ENCODE peak calls at places on chromosomes 12 and 14, in six cellular contexts. One of them, this sample, is unnamed.

GRCh38 chr14:93759781-93760307 is 28.4 kb downstream of the PRIMA1 start:
- DNase-seq in stromal cell of bone marrow: no peak
- DNase-seq in SHP77: peak; percentile 33
- DNase-seq in Caki2: no peak
- DNase-seq in ELF-1: peak; percentile 32
- DNase-seq in natural killer cell: no peak
- DNase-seq in this sample: no peak

GRCh38 chr14:89417469-89418225 is 614 bp upstream of the FOXN3 start:
- DNase-seq in stromal cell of bone marrow: no peak
- DNase-seq in SHP77: peak; percentile 63
- DNase-seq in Caki2: peak; percentile 56
- DNase-seq in ELF-1: peak; percentile 69
- DNase-seq in natural killer cell: peak; percentile 47
- DNase-seq in this sample: peak; percentile 63

GRCh38 chr14:23008836-23009235 is 1.1 kb downstream of the C14orf93 start:
- DNase-seq in stromal cell of bone marrow: no peak
- DNase-seq in SHP77: peak; percentile 1
- DNase-seq in Caki2: no peak
- DNase-seq in ELF-1: no peak
- DNase-seq in natural killer cell: no peak
- DNase-seq in this sample: no peak

GRCh38 chr12:24854017-24854416 is 94.9 kb downstream of the BCAT1 start:
- DNase-seq in stromal cell of bone marrow: no peak
- DNase-seq in SHP77: no peak
- DNase-seq in Caki2: no peak
- DNase-seq in ELF-1: no peak
- DNase-seq in natural killer cell: no peak
- DNase-seq in this sample: no peak

GRCh38 chr14:92865674-92866073 is 57.3 kb upstream of the CHGA start:
- DNase-seq in stromal cell of bone marrow: no peak
- DNase-seq in SHP77: no peak
- DNase-seq in Caki2: no peak
- DNase-seq in ELF-1: no peak
- DNase-seq in natural killer cell: no peak
- DNase-seq in this sample: no peak

GRCh38 chr12:70365648-70366518 is at the start of gene KCNMB4:
- DNase-seq in stromal cell of bone marrow: no peak
- DNase-seq in SHP77: peak; percentile 61
- DNase-seq in Caki2: peak; percentile 81
- DNase-seq in ELF-1: peak; percentile 79
- DNase-seq in natural killer cell: peak; percentile 45
- DNase-seq in this sample: peak; percentile 76

GRCh38 chr12:53231859-53232640 is at the start of gene RARG:
- DNase-seq in stromal cell of bone marrow: no peak
- DNase-seq in SHP77: no peak
- DNase-seq in Caki2: peak; percentile 84
- DNase-seq in ELF-1: peak; percentile 57
- DNase-seq in natural killer cell: peak; percentile 51
- DNase-seq in this sample: peak; percentile 53

GRCh38 chr14:50059773-50060629 is 56.4 kb downstream of the VCPKMT start:
- DNase-seq in stromal cell of bone marrow: no peak
- DNase-seq in SHP77: peak; percentile 89
- DNase-seq in Caki2: no peak
- DNase-seq in ELF-1: no peak
- DNase-seq in natural killer cell: no peak
- DNase-seq in this sample: no peak

GRCh38 chr12:52200783-52201519 is 9.1 kb upstream of the KRT80 start:
- DNase-seq in stromal cell of bone marrow: no peak
- DNase-seq in SHP77: no peak
- DNase-seq in Caki2: no peak
- DNase-seq in ELF-1: no peak
- DNase-seq in natural killer cell: no peak
- DNase-seq in this sample: no peak